ENCODE peak calls at places on chromosomes 6 and 20, in nine cellular contexts. F is CD4-positive, alpha-beta T cell; I is stimulated activated CD4-positive, alpha-beta T cell treated with anti-CD3 and anti-CD28 coated beads, TNF-alpha, amount 100 ng/mL, for 1 hour; D is heart right ventricle; O is GM12865; T is neural crest cell; B is iPS DF 19.7; N is myocyte; U is activated T-helper 1 cell treated with anti-CD3 and anti-CD28 coated beads, Interleukin-12 subunit alpha, Interleukin-12 subunit beta, Interleukin-2, Interleukin-4 antibody, amounts not matched to agents 30 ng/mL and 10 ng/mL and 1 ng/mL, durations not matched to agents 14 hours and 24 hours and 36 hours. G is an unnamed sample.

GRCh38 chr6:155084431-155085123 is 89.5 kb downstream of the TIAM2 start:
- DNase-seq in I (no peak), T (no peak), F (no peak), D (no peak), B (no peak), N (no peak), U (no peak), O (no peak), G (no peak)

GRCh38 chr20:32830437-32830836 is 10.7 kb downstream of the MAPRE1 start:
- DNase-seq in I (no peak), D (no peak), N (no peak), U (no peak), F (no peak), B (no peak), T (no peak), O (no peak), G (no peak)

GRCh38 chr6:138331984-138332383 is 45.7 kb upstream of the SMIM28 start:
- DNase-seq in O (no peak), N (no peak), T (no peak), F (no peak), U (no peak), I (no peak), D (no peak), B (peak), G (no peak)

GRCh38 chr6:134021396-134022122 is 30.9 kb downstream of the SLC2A12 start:
- DNase-seq in T (no peak), F (no peak), B (no peak), O (no peak), I (no peak), D (no peak), U (no peak), N (no peak), G (no peak)

GRCh38 chr6:102333736-102334135 is 940.2 kb downstream of the GRIK2 start:
- DNase-seq in I (no peak), B (no peak), N (no peak), D (no peak), T (no peak), U (no peak), F (no peak), O (no peak), G (no peak)

GRCh38 chr20:35307666-35308653 is 15.7 kb upstream of the FAM83C start:
- DNase-seq in O (no peak), F (no peak), N (peak), U (no peak), B (no peak), I (no peak), T (no peak), D (peak), G (no peak)

GRCh38 chr6:128919412-128919811 is 36.5 kb downstream of the LAMA2 start:
- DNase-seq in T (no peak), B (no peak), O (no peak), D (no peak), F (no peak), N (no peak), U (no peak), I (no peak), G (no peak)

GRCh38 chr6:27672113-27672799 is 199.4 kb upstream of the ZNF184 start:
- DNase-seq in N (peak), I (no peak), U (peak), O (peak), F (no peak), D (no peak), B (peak), T (no peak), G (no peak)

GRCh38 chr6:166786704-166787293 is 159.7 kb upstream of the RPS6KA2 start:
- DNase-seq in F (no peak), B (no peak), D (no peak), I (no peak), N (peak), U (no peak), T (no peak), O (peak), G (no peak)

GRCh38 chr6:137224890-137225198 is 5.7 kb upstream of the IFNGR1 start:
- DNase-seq in T (no peak), I (no peak), N (no peak), U (no peak), D (no peak), F (no peak), B (no peak), O (peak), G (no peak)

GRCh38 chr6:44386929-44387345 is 569 bp upstream of the CDC5L start:
- DNase-seq in F (no peak), I (no peak), B (no peak), O (peak), D (no peak), U (no peak), T (no peak), N (no peak), G (no peak)

GRCh38 chr20:50360921-50361320 is 149.3 kb upstream of the PTPN1 start:
- DNase-seq in F (no peak), O (no peak), U (no peak), I (no peak), T (no peak), B (no peak), N (no peak), D (no peak), G (no peak)

GRCh38 chr6:135146160-135146920 is 34.8 kb upstream of the MYB start:
- DNase-seq in O (peak), F (no peak), N (no peak), T (no peak), U (no peak), B (no peak), I (no peak), D (no peak), G (no peak)

GRCh38 chr6:101011165-101011564 is 130.0 kb upstream of the ASCC3 start:
- DNase-seq in N (no peak), T (no peak), U (no peak), O (peak), I (no peak), B (no peak), D (no peak), F (no peak), G (no peak)

GRCh38 chr6:3280866-3281465 is 22.2 kb downstream of the PSMG4 start:
- DNase-seq in T (no peak), I (no peak), D (no peak), B (no peak), O (no peak), F (no peak), U (no peak), N (no peak), G (no peak)

GRCh38 chr20:57107208-57107607 is 159.2 kb downstream of the BMP7 start:
- DNase-seq in N (no peak), B (no peak), F (no peak), O (no peak), I (no peak), T (no peak), D (no peak), U (no peak), G (no peak)

GRCh38 chr20:21739682-21740081 is 34.2 kb downstream of the PAX1 start:
- DNase-seq in U (no peak), O (no peak), D (no peak), B (no peak), N (no peak), T (no peak), I (no peak), F (no peak), G (no peak)